ENCODE peak calls at places on chromosomes 12 and 14, in six cellular contexts. A, V, Q, N, X and M are unnamed samples. For H3K4me1, the result is how much of the 10 kb centered on the place peaks cover.

GRCh38 chr12:24838531-24838950 is 110.4 kb downstream of the BCAT1 start:
- DNase-seq in N (peak), X (peak), A (peak), Q (no peak), V (no peak), M (peak)

GRCh38 chr12:93778306-93778705 is 101.1 kb downstream of the CRADD start:
- DNase-seq in Q (no peak), V (no peak), N (peak), A (peak), X (peak), M (peak)

GRCh38 chr12:19430988-19431387 is 8.3 kb upstream of the AEBP2 start:
- DNase-seq in V (no peak), N (no peak), Q (no peak), X (no peak), A (no peak), M (no peak)

GRCh38 chr14:98999901-99000300 is 272.1 kb downstream of the BCL11B start:
- DNase-seq in A (no peak), X (no peak), N (no peak), Q (peak), V (no peak), M (no peak)

GRCh38 chr12:91349451-91349850 is 166.8 kb upstream of the DCN start:
- DNase-seq in N (no peak), Q (no peak), V (no peak), A (peak), X (no peak), M (no peak)

GRCh38 chr14:37262649-37263048 is 64.9 kb downstream of the MIPOL1 start:
- DNase-seq in A (no peak), N (no peak), Q (no peak), X (no peak), V (no peak), M (no peak)

GRCh38 chr12:52715416-52715815 is 12.1 kb upstream of the KRT77 start:
- DNase-seq in X (no peak), N (no peak), Q (no peak), V (peak), A (no peak), M (no peak)

GRCh38 chr14:52840916-52841315 is 49.5 kb upstream of the GNPNAT1 start:
- DNase-seq in X (no peak), A (peak), Q (no peak), N (no peak), V (peak), M (peak)

GRCh38 chr14:35760143-35760542 is 49.0 kb downstream of the RALGAPA1 start:
- DNase-seq in A (no peak), Q (no peak), X (no peak), V (no peak), N (no peak), M (no peak)

GRCh38 chr14:35761922-35762321 is 47.2 kb downstream of the RALGAPA1 start:
- DNase-seq in A (no peak), Q (no peak), N (no peak), V (no peak), X (no peak), M (no peak)

GRCh38 chr14:35754671-35755070 is 54.4 kb downstream of the RALGAPA1 start:
- DNase-seq in X (no peak), Q (no peak), N (no peak), V (no peak), A (no peak), M (no peak)

DNA sequence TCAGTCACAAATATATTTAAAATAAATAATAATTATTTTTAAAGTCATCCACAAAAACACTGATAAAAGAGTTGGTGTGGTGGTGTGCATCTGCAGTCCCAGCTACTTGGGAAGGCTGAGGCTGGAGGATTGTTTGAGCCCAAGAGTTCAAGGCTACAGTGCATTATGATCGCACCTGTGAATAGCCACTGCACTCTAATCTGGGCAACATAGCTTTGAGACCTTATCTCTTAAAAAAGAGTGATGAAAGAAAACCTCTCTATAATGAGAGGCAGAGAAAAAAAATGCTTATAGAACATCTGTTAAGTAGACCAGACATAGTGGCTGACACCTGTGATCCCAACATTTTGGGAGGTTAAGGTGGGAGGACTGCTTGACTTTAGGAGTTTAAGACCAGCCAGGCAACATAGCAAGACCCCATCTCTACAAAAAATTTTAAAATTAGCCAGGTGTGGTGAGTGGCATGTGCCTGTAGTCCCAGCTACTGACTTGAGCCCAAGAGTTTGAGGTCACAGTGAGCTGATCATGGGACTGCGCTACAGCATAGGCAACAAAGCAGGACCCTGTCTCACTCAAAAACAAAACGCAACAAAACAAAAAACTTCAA is 50.5 kb downstream of the RALGAPA1 start:
- DNase-seq in X (no peak), V (no peak), Q (no peak), N (no peak), A (no peak), M (no peak)
- H3K4me1 ChIP-seq in X (under half), V (under half), Q (under half), N (under half), A (under half), M (under half)

DNA sequence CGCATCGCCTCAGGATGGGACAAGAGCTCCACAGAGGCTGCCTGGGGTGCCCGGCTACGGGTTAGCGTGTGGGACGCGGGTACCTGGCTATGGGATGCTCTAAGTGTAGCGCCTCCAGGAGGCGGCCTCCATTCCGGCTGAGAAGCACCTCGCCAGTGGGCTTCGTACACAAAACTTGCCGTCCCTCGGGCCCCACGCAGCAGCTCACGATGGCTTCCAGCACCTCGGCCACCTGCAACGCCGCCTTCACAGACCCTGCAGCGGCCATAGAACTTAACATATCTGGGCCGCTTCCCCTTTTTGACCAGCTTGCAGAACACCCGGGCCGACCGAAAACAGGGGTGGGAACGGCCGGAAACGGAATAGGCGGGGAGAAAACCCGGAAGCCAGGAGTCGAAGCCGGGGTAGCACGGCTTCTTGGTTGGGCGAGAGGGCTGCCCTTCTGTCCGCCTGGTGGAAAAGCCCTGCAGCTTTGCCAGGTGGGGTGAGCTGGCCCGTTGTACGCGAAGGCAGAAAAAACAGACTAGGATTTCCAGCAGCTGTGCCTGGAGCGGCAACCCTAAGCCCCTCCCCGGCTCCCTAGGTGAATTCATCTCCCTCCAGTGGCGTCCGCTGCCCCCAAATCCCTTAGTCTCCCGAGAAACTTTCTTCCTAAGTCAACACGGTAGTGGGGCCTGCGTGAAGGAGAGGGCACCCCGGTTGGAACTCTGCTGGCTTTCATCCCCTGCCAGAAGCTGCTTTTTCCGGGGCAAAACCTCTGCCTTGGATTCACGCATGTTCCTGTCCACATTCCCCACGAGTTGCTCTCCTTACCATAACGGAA is at the start of gene BBS10:
- DNase-seq in A (peak), Q (peak), N (peak), V (peak), X (peak), M (peak)
- TF ChIP-seq POLR2A in A (no peak), Q (no peak), N (no peak), V (peak), X (no peak), M (peak)

GRCh38 chr14:23579311-23579630 is 681 bp upstream of the JPH4 start:
- DNase-seq in A (no peak), Q (peak), N (no peak), V (no peak), X (no peak), M (no peak)

GRCh38 chr14:23575086-23575485 is 3.5 kb downstream of the JPH4 start:
- DNase-seq in X (no peak), A (no peak), V (no peak), Q (peak), N (no peak), M (no peak)

GRCh38 chr14:23577710-23578392 is 739 bp downstream of the JPH4 start:
- DNase-seq in N (no peak), X (no peak), Q (peak), V (no peak), A (no peak), M (no peak)

GRCh38 chr14:23578560-23579310 is at the start of gene JPH4:
- DNase-seq in A (no peak), N (peak), V (no peak), X (peak), Q (peak), M (no peak)

DNA sequence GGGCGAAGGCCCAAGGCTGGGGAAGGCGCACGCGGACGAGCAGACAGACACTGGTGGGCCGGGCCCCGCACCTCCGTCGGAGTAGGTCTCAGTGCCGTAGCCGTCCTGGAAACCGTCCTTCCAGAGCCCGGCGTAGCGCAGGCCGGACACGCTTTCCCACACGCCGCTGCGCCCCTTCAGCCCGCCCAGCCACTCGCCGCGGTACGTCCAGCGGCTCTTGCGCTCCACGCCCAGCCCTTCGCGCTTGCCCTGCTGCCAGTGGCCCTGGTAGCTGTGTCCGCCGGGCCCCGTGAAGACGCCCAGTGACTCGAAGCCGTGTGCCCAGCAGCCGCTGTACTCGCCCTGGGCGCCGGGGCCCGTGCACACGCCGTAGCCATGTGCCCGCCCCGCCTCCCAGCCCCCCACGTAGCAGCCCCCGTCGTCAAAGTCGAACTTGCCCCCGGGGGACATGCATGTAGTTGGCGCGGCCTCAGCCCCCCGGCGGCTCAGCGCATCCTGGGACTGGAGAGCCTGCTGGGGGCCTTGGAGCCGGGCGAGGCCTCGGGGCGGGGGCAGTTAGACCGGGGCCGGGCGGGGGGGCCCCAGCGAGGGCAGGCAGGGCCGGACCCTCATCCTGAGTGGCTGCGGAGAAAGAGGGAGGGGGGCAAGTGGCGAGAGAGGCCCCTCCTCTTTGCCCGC is 1.4 kb downstream of the JPH4 start:
- DNase-seq in X (no peak), A (no peak), Q (peak), V (no peak), N (no peak), M (no peak)
- H3K4me3 ChIP-seq in X (peak), A (no peak), Q (peak), V (no peak), N (peak), M (peak)

DNA sequence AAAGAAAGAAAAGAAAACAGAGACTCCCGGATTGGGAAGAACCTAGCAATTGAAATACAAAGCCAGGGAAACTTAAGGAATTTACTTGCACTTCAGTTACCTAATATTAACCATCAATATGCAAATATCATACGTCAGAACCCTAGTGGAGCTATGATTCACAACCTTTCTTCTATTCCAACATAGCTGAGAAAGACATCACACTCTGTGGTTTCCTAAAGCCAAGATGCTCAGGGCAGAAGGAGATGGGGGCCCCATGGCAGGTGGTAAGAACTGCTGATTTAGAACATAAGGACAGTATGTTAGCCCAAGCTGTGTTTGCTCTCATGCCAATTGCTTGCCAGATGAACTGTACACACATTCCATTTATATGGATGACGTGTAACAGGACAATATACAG is 34.7 kb downstream of the HECTD4 start:
- DNase-seq in V (no peak), N (no peak), Q (no peak), X (no peak), A (peak), M (no peak)
- H3K4me1 ChIP-seq in V (under half), N (under half), Q (under half), X (under half), A (under half), M (under half)

DNA sequence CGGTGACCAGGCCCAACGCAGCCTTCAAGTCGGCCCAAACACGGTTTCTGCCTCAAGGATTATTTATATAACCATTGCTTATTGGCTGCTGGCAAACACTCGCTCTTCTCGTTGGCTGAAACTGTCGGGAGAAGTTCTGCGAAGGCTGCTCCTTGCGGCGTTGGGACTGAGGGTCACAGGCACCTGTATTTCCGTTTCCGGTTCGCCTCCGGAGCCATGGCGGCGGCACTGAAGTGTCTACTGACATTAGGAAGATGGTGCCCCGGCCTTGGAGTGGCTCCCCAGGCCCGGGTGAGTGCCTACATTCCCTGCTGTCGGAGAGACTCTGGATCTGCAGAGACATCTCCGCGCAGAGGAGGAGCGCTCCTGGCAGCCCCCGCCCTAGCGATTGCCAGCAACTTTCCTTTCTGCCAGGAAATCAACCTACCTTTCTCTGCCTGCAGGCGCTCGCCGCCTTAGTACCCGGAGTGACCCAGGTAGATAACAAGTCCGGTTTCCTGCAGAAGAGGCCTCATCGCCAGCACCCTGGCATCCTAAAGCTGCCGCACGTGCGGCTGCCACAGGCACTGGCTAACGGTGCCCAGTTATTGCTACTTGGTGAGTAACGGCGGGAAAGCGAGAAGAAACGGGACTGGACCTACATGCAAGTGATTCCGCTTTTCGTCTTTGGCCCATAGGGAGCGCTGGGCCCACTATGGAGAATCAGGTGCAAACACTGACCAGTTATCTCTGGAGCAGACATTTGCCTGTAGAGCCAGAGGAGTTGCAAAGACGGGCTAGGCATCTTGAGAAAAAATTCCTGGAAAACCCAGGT is at the start of gene METTL17:
- DNase-seq in A (peak), N (peak), X (peak), V (peak), Q (peak), M (peak)
- TF ChIP-seq POLR2A in A (peak), N (peak), X (peak), V (peak), Q (no peak), M (peak)

GRCh38 chr12:11901687-11902524 is 168.8 kb upstream of the BCL2L14 start:
- DNase-seq in Q (no peak), X (no peak), V (no peak), N (no peak), A (no peak), M (no peak)
- H3K4me3 ChIP-seq in Q (no peak), X (no peak), V (no peak), N (no peak), A (no peak), M (no peak)

GRCh38 chr12:116138781-116139180 is 138.7 kb downstream of the MED13L start:
- DNase-seq in X (no peak), N (no peak), Q (no peak), V (no peak), A (no peak), M (no peak)

GRCh38 chr12:116141833-116142162 is 135.7 kb downstream of the MED13L start:
- DNase-seq in A (no peak), V (no peak), N (no peak), X (no peak), Q (no peak), M (no peak)

GRCh38 chr12:116140559-116140958 is 136.9 kb downstream of the MED13L start:
- DNase-seq in X (no peak), N (no peak), Q (no peak), V (no peak), A (no peak), M (no peak)

GRCh38 chr12:116142936-116143882 is 134.3 kb downstream of the MED13L start:
- DNase-seq in A (peak), N (no peak), V (peak), X (no peak), Q (no peak), M (no peak)

GRCh38 chr12:116141110-116141832 is 136.2 kb downstream of the MED13L start:
- DNase-seq in V (no peak), A (no peak), Q (no peak), N (no peak), X (no peak), M (no peak)
- H3K4me1 ChIP-seq in V (half or more), A (under half), Q (half or more), N (under half), X (under half), M (half or more)